ENCODE peak calls at places on chromosome 4, in nine cellular contexts. One of them, this sample, is unnamed.

GRCh38 chr4:2596153-2596552 is 59.7 kb downstream of the FAM193A start:
- DNase-seq in RWPE1: no peak
- DNase-seq in fibroblast of the aortic adventitia: no peak
- DNase-seq in Calu3: no peak
- DNase-seq in GM12865: no peak
- DNase-seq in heart right ventricle: no peak
- DNase-seq in brain microvascular endothelial cell: no peak
- DNase-seq in A549: no peak
- DNase-seq in progenitor cell of endocrine pancreas: no peak
- DNase-seq in this sample: no peak

GRCh38 chr4:69753666-69754065 is 6.8 kb downstream of the SULT1B1 start:
- DNase-seq in heart right ventricle: no peak
- DNase-seq in Calu3: no peak
- DNase-seq in brain microvascular endothelial cell: no peak
- DNase-seq in GM12865: no peak
- DNase-seq in fibroblast of the aortic adventitia: peak
- DNase-seq in RWPE1: no peak
- DNase-seq in A549: no peak
- DNase-seq in progenitor cell of endocrine pancreas: no peak
- DNase-seq in this sample: no peak

GRCh38 chr4:80963051-80963450 is 67.5 kb upstream of the BMP3 start:
- DNase-seq in brain microvascular endothelial cell: peak
- DNase-seq in A549: peak
- DNase-seq in RWPE1: peak
- DNase-seq in heart right ventricle: no peak
- DNase-seq in Calu3: no peak
- DNase-seq in GM12865: no peak
- DNase-seq in fibroblast of the aortic adventitia: no peak
- DNase-seq in progenitor cell of endocrine pancreas: no peak
- DNase-seq in this sample: no peak

GRCh38 chr4:23423540-23423939 is 466.3 kb downstream of the PPARGC1A start:
- DNase-seq in RWPE1: no peak
- DNase-seq in brain microvascular endothelial cell: no peak
- DNase-seq in GM12865: no peak
- DNase-seq in Calu3: no peak
- DNase-seq in A549: no peak
- DNase-seq in fibroblast of the aortic adventitia: no peak
- DNase-seq in heart right ventricle: no peak
- DNase-seq in progenitor cell of endocrine pancreas: no peak
- DNase-seq in this sample: no peak

GRCh38 chr4:7839856-7840255 is 99.8 kb downstream of the AFAP1 start:
- DNase-seq in progenitor cell of endocrine pancreas: no peak
- DNase-seq in A549: no peak
- DNase-seq in GM12865: no peak
- DNase-seq in Calu3: no peak
- DNase-seq in fibroblast of the aortic adventitia: no peak
- DNase-seq in brain microvascular endothelial cell: no peak
- DNase-seq in RWPE1: no peak
- DNase-seq in heart right ventricle: no peak
- DNase-seq in this sample: no peak

GRCh38 chr4:51884606-51885005 is 41.7 kb downstream of the DCUN1D4 start:
- DNase-seq in Calu3: no peak
- DNase-seq in progenitor cell of endocrine pancreas: no peak
- DNase-seq in GM12865: no peak
- DNase-seq in A549: no peak
- DNase-seq in heart right ventricle: no peak
- DNase-seq in RWPE1: no peak
- DNase-seq in fibroblast of the aortic adventitia: no peak
- DNase-seq in brain microvascular endothelial cell: no peak
- DNase-seq in this sample: no peak

GRCh38 chr4:168840988-168841681 is 168.9 kb downstream of the CBR4 start:
- DNase-seq in GM12865: no peak
- DNase-seq in RWPE1: no peak
- DNase-seq in progenitor cell of endocrine pancreas: no peak
- DNase-seq in A549: no peak
- DNase-seq in fibroblast of the aortic adventitia: no peak
- DNase-seq in heart right ventricle: peak
- DNase-seq in brain microvascular endothelial cell: no peak
- DNase-seq in Calu3: no peak
- DNase-seq in this sample: no peak

GRCh38 chr4:7280906-7281305 is 88.6 kb downstream of the SORCS2 start:
- DNase-seq in fibroblast of the aortic adventitia: peak
- DNase-seq in progenitor cell of endocrine pancreas: no peak
- DNase-seq in brain microvascular endothelial cell: peak
- DNase-seq in GM12865: no peak
- DNase-seq in heart right ventricle: no peak
- DNase-seq in RWPE1: peak
- DNase-seq in A549: no peak
- DNase-seq in Calu3: no peak
- DNase-seq in this sample: no peak

GRCh38 chr4:163172666-163173065 is 6.0 kb upstream of the NAF1 start:
- DNase-seq in fibroblast of the aortic adventitia: no peak
- DNase-seq in brain microvascular endothelial cell: no peak
- DNase-seq in A549: no peak
- DNase-seq in Calu3: no peak
- DNase-seq in GM12865: no peak
- DNase-seq in progenitor cell of endocrine pancreas: no peak
- DNase-seq in heart right ventricle: no peak
- DNase-seq in RWPE1: no peak
- DNase-seq in this sample: no peak

GRCh38 chr4:158446106-158446505 is 75.6 kb upstream of the RXFP1 start:
- DNase-seq in Calu3: no peak
- DNase-seq in brain microvascular endothelial cell: peak
- DNase-seq in heart right ventricle: no peak
- DNase-seq in A549: peak
- DNase-seq in fibroblast of the aortic adventitia: peak
- DNase-seq in GM12865: no peak
- DNase-seq in RWPE1: no peak
- DNase-seq in progenitor cell of endocrine pancreas: no peak
- DNase-seq in this sample: no peak

GRCh38 chr4:158282252-158282651 is 72.0 kb downstream of the TMEM144 start:
- DNase-seq in brain microvascular endothelial cell: no peak
- DNase-seq in Calu3: no peak
- DNase-seq in GM12865: no peak
- DNase-seq in A549: no peak
- DNase-seq in heart right ventricle: no peak
- DNase-seq in progenitor cell of endocrine pancreas: no peak
- DNase-seq in fibroblast of the aortic adventitia: peak
- DNase-seq in RWPE1: peak
- DNase-seq in this sample: no peak

GRCh38 chr4:17780461-17781071 is 855 bp downstream of the FAM184B start:
- DNase-seq in fibroblast of the aortic adventitia: peak
- DNase-seq in Calu3: no peak
- DNase-seq in brain microvascular endothelial cell: no peak
- DNase-seq in heart right ventricle: no peak
- DNase-seq in progenitor cell of endocrine pancreas: no peak
- DNase-seq in GM12865: no peak
- DNase-seq in A549: no peak
- DNase-seq in RWPE1: no peak
- DNase-seq in this sample: no peak

GRCh38 chr4:21790437-21791029 is 158.0 kb downstream of the KCNIP4 start:
- DNase-seq in progenitor cell of endocrine pancreas: no peak
- DNase-seq in brain microvascular endothelial cell: no peak
- DNase-seq in RWPE1: no peak
- DNase-seq in Calu3: peak
- DNase-seq in fibroblast of the aortic adventitia: peak
- DNase-seq in heart right ventricle: no peak
- DNase-seq in GM12865: peak
- DNase-seq in A549: peak
- DNase-seq in this sample: no peak

GRCh38 chr4:100061835-100062234 is 111.8 kb upstream of the H2AZ1 start:
- DNase-seq in progenitor cell of endocrine pancreas: no peak
- DNase-seq in GM12865: no peak
- DNase-seq in Calu3: no peak
- DNase-seq in brain microvascular endothelial cell: no peak
- DNase-seq in fibroblast of the aortic adventitia: no peak
- DNase-seq in A549: no peak
- DNase-seq in heart right ventricle: no peak
- DNase-seq in RWPE1: no peak
- DNase-seq in this sample: no peak

GRCh38 chr4:76736434-76736833 is 161.5 kb downstream of the SOWAHB start:
- DNase-seq in A549: no peak
- DNase-seq in fibroblast of the aortic adventitia: peak
- DNase-seq in GM12865: no peak
- DNase-seq in progenitor cell of endocrine pancreas: no peak
- DNase-seq in Calu3: no peak
- DNase-seq in RWPE1: no peak
- DNase-seq in heart right ventricle: no peak
- DNase-seq in brain microvascular endothelial cell: no peak
- DNase-seq in this sample: no peak

GRCh38 chr4:158155656-158156356 is 17.0 kb downstream of the GASK1B start:
- DNase-seq in brain microvascular endothelial cell: no peak
- DNase-seq in fibroblast of the aortic adventitia: no peak
- DNase-seq in progenitor cell of endocrine pancreas: no peak
- DNase-seq in A549: no peak
- DNase-seq in GM12865: no peak
- DNase-seq in heart right ventricle: no peak
- DNase-seq in Calu3: no peak
- DNase-seq in RWPE1: no peak
- DNase-seq in this sample: no peak

GRCh38 chr4:18754180-18754579 is 732.6 kb upstream of the LCORL start:
- DNase-seq in fibroblast of the aortic adventitia: no peak
- DNase-seq in heart right ventricle: no peak
- DNase-seq in A549: no peak
- DNase-seq in GM12865: no peak
- DNase-seq in brain microvascular endothelial cell: no peak
- DNase-seq in progenitor cell of endocrine pancreas: no peak
- DNase-seq in RWPE1: no peak
- DNase-seq in Calu3: no peak
- DNase-seq in this sample: no peak

GRCh38 chr4:88985088-88985779 is 71.8 kb downstream of the FAM13A start:
- DNase-seq in A549: no peak
- DNase-seq in RWPE1: peak
- DNase-seq in Calu3: no peak
- DNase-seq in brain microvascular endothelial cell: peak
- DNase-seq in fibroblast of the aortic adventitia: peak
- DNase-seq in progenitor cell of endocrine pancreas: no peak
- DNase-seq in heart right ventricle: no peak
- DNase-seq in GM12865: no peak
- DNase-seq in this sample: no peak

GRCh38 chr4:11585506-11585905 is 156.8 kb upstream of the HS3ST1 start:
- DNase-seq in RWPE1: peak
- DNase-seq in A549: peak
- DNase-seq in fibroblast of the aortic adventitia: peak
- DNase-seq in Calu3: peak
- DNase-seq in progenitor cell of endocrine pancreas: no peak
- DNase-seq in heart right ventricle: no peak
- DNase-seq in GM12865: no peak
- DNase-seq in brain microvascular endothelial cell: no peak
- DNase-seq in this sample: no peak

DNA sequence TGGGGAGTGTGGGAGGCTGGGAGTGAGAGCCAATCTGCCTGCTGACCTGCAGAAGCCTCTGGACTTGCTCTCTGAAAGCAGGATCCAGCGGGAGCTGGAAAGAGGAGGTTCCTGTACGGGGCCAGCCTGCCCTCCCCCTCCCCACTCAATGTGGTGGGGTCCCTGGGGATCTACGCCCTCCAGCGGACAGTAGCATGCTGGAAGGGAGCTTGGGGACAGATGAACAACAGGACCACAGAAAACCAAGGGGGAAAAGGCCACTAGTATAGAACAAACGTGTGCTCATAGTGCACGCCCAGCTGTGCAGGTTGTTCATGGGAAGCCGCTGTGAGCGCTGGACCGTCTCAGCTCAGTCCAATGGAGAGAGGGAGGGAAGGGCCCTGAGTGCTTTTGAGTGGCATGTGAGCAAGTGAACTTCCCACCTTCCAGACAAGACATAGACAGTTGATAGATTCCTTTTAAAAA is 15.8 kb downstream of the HMX1 start:
- DNase-seq in heart right ventricle: no peak
- DNase-seq in RWPE1: no peak
- DNase-seq in fibroblast of the aortic adventitia: no peak
- DNase-seq in brain microvascular endothelial cell: no peak
- DNase-seq in A549: no peak
- DNase-seq in progenitor cell of endocrine pancreas: no peak
- DNase-seq in Calu3: no peak
- DNase-seq in GM12865: no peak
- DNase-seq in this sample: no peak
- TF ChIP-seq CTCF in heart right ventricle: no peak
- TF ChIP-seq CTCF in RWPE1: no peak
- TF ChIP-seq CTCF in fibroblast of the aortic adventitia: no peak
- TF ChIP-seq CTCF in brain microvascular endothelial cell: no peak
- TF ChIP-seq CTCF in A549: no peak
- TF ChIP-seq CTCF in progenitor cell of endocrine pancreas: peak
- TF ChIP-seq CTCF in Calu3: no peak
- TF ChIP-seq CTCF in GM12865: no peak
- TF ChIP-seq CTCF in this sample: no peak

GRCh38 chr4:123746981-123747380 is 350.4 kb downstream of the SPRY1 start:
- DNase-seq in brain microvascular endothelial cell: peak
- DNase-seq in A549: no peak
- DNase-seq in GM12865: no peak
- DNase-seq in fibroblast of the aortic adventitia: peak
- DNase-seq in RWPE1: no peak
- DNase-seq in Calu3: no peak
- DNase-seq in heart right ventricle: no peak
- DNase-seq in progenitor cell of endocrine pancreas: no peak
- DNase-seq in this sample: no peak
- TF ChIP-seq CTCF in brain microvascular endothelial cell: peak
- TF ChIP-seq CTCF in A549: no peak
- TF ChIP-seq CTCF in GM12865: no peak
- TF ChIP-seq CTCF in fibroblast of the aortic adventitia: no peak
- TF ChIP-seq CTCF in RWPE1: no peak
- TF ChIP-seq CTCF in Calu3: no peak
- TF ChIP-seq CTCF in heart right ventricle: no peak
- TF ChIP-seq CTCF in progenitor cell of endocrine pancreas: no peak
- TF ChIP-seq CTCF in this sample: no peak

DNA sequence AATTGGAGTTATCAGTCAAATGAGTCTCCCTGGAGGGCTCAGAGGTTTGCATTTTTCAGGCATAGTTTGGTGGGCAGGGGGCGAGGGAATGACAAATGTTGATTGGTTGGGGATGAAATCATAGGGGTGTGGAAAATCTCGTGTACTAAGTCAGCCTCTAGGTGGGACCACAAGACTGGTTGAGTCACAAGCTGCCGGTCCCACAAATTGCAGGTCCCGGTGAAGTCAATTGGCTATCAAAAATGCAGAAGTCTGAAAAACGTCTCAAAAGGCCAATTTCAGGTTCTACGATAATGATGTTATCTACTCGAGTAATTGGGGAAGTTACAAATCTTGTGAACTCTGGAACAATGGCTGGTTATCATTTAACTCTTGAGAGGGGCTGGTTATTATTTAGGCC is 98.8 kb upstream of the DHX15 start:
- DNase-seq in A549: no peak
- DNase-seq in RWPE1: no peak
- DNase-seq in heart right ventricle: no peak
- DNase-seq in Calu3: no peak
- DNase-seq in fibroblast of the aortic adventitia: peak
- DNase-seq in progenitor cell of endocrine pancreas: no peak
- DNase-seq in GM12865: no peak
- DNase-seq in brain microvascular endothelial cell: no peak
- DNase-seq in this sample: no peak
- TF ChIP-seq CTCF in A549: no peak
- TF ChIP-seq CTCF in RWPE1: no peak
- TF ChIP-seq CTCF in heart right ventricle: no peak
- TF ChIP-seq CTCF in Calu3: no peak
- TF ChIP-seq CTCF in fibroblast of the aortic adventitia: no peak
- TF ChIP-seq CTCF in progenitor cell of endocrine pancreas: no peak
- TF ChIP-seq CTCF in GM12865: no peak
- TF ChIP-seq CTCF in brain microvascular endothelial cell: peak
- TF ChIP-seq CTCF in this sample: no peak

GRCh38 chr4:3783691-3784306 is 17.6 kb downstream of the ADRA2C start:
- DNase-seq in RWPE1: no peak
- DNase-seq in GM12865: peak
- DNase-seq in A549: peak
- DNase-seq in heart right ventricle: no peak
- DNase-seq in progenitor cell of endocrine pancreas: no peak
- DNase-seq in fibroblast of the aortic adventitia: no peak
- DNase-seq in brain microvascular endothelial cell: peak
- DNase-seq in Calu3: peak
- DNase-seq in this sample: no peak
- TF ChIP-seq CTCF in RWPE1: no peak
- TF ChIP-seq CTCF in GM12865: peak
- TF ChIP-seq CTCF in A549: peak
- TF ChIP-seq CTCF in heart right ventricle: no peak
- TF ChIP-seq CTCF in progenitor cell of endocrine pancreas: peak
- TF ChIP-seq CTCF in fibroblast of the aortic adventitia: peak
- TF ChIP-seq CTCF in brain microvascular endothelial cell: peak
- TF ChIP-seq CTCF in Calu3: peak
- TF ChIP-seq CTCF in this sample: no peak

This sample was measured in CD4-positive, alpha-beta T cell.